ENCODE peak calls at places on chromosomes 11 and 22, in ten cellular contexts. G is stomach; Z is pancreas; E is NCI-H460; T is AG08395; X is stimulated activated CD4-positive, alpha-beta T cell treated with anti-CD3 and anti-CD28 coated beads, TNF-alpha, amount 100 ng/mL, for 1 hour; Q is astrocyte of the hippocampus; V is tibial nerve; F is suprapubic skin; H is sigmoid colon. A is an unnamed sample.

GRCh38 chr11:96113100-96113710 is 189.3 kb upstream of the MTMR2 start:
- DNase-seq in T (peak), E (no peak), X (no peak), V (no peak), F (no peak), Q (peak), Z (no peak), H (no peak), G (no peak), A (no peak)

GRCh38 chr11:44434191-44434590 is 124.3 kb upstream of the ALX4 start:
- DNase-seq in Z (no peak), V (no peak), Q (no peak), G (no peak), F (no peak), X (no peak), T (no peak), H (no peak), E (no peak), A (no peak)

GRCh38 chr22:27768027-27768640 is 33.4 kb downstream of the MN1 start:
- DNase-seq in X (no peak), H (no peak), F (no peak), E (no peak), G (no peak), Z (no peak), Q (no peak), T (no peak), V (no peak), A (no peak)

GRCh38 chr22:49566693-49567092 is 261.0 kb downstream of the BRD1 start:
- DNase-seq in Q (no peak), V (no peak), Z (no peak), X (no peak), G (no peak), T (no peak), H (peak), E (no peak), F (peak), A (no peak)

GRCh38 chr11:47552086-47552580 is 799 bp downstream of the CELF1 start:
- DNase-seq in Q (peak), T (peak), G (no peak), Z (no peak), X (no peak), H (peak), E (no peak), F (no peak), V (no peak), A (no peak)

GRCh38 chr11:69516526-69516925 is 35.1 kb downstream of the LINC01488 start:
- DNase-seq in Q (no peak), V (no peak), X (no peak), E (no peak), Z (no peak), T (no peak), F (no peak), H (peak), G (no peak), A (no peak)

GRCh38 chr11:75107187-75107586 is 10.5 kb upstream of the OR2AT4 start:
- DNase-seq in X (no peak), T (no peak), E (no peak), H (no peak), V (no peak), G (no peak), F (no peak), Q (peak), Z (no peak), A (no peak)

GRCh38 chr11:64318694-64319420 is 936 bp downstream of the PRDX5 start:
- DNase-seq in E (no peak), X (no peak), H (peak), V (no peak), F (no peak), T (no peak), Q (no peak), G (no peak), Z (peak), A (no peak)

GRCh38 chr22:20586403-20586745 is 79.0 kb downstream of the MED15 start:
- DNase-seq in V (no peak), E (no peak), G (no peak), X (no peak), T (no peak), Q (no peak), H (no peak), Z (peak), F (no peak), A (no peak)

GRCh38 chr11:43802509-43802908 is 78.1 kb upstream of the ALKBH3 start:
- DNase-seq in E (no peak), V (no peak), F (no peak), T (no peak), H (no peak), X (no peak), Z (no peak), Q (no peak), G (no peak), A (peak)

GRCh38 chr11:44600739-44601416 is 35.4 kb downstream of the CD82 start:
- DNase-seq in H (no peak), F (no peak), E (no peak), V (no peak), G (no peak), Q (no peak), X (no peak), T (no peak), Z (no peak), A (peak)

GRCh38 chr11:119065369-119065768 is 2.2 kb upstream of the VPS11 start:
- DNase-seq in Q (no peak), Z (no peak), V (no peak), G (no peak), F (no peak), T (peak), E (peak), H (no peak), X (no peak), A (no peak)

GRCh38 chr11:120079750-120080610 is 57.9 kb downstream of the TRIM29 start:
- DNase-seq in G (peak), F (no peak), Q (no peak), Z (peak), V (no peak), X (no peak), H (no peak), T (peak), E (no peak), A (no peak)

GRCh38 chr11:117970400-117971024 is 15.7 kb upstream of the IL10RA start:
- DNase-seq in X (no peak), T (no peak), F (peak), E (no peak), G (no peak), Q (no peak), V (no peak), Z (no peak), H (no peak), A (no peak)

GRCh38 chr11:33894402-33894754 is 2.5 kb upstream of the LMO2 start:
- DNase-seq in X (no peak), Z (no peak), E (no peak), F (no peak), H (no peak), G (no peak), V (no peak), Q (no peak), T (no peak), A (no peak)

GRCh38 chr22:35616043-35616442 is 1.1 kb downstream of the MB start:
- DNase-seq in H (no peak), G (no peak), V (no peak), T (no peak), E (no peak), Z (no peak), Q (no peak), X (no peak), F (no peak), A (no peak)